ENCODE peak calls at places on chromosomes 7 and 10, in eight cellular contexts. C, M, A, X, F, N, S and O are unnamed samples.

GRCh38 chr10:96752380-96752779 is 32.1 kb upstream of the PIK3AP1 start:
- DNase-seq in M (no peak), C (no peak), S (no peak), X (no peak), F (no peak), A (no peak), N (no peak), O (no peak)

GRCh38 chr10:79435271-79436065 is 10.0 kb downstream of the ZCCHC24 start:
- DNase-seq in M (no peak), S (no peak), X (no peak), A (no peak), C (no peak), F (no peak), N (peak), O (no peak)

GRCh38 chr10:86594535-86594934 is 59.8 kb upstream of the OPN4 start:
- DNase-seq in M (no peak), S (no peak), N (no peak), F (no peak), X (no peak), C (no peak), A (no peak), O (no peak)

GRCh38 chr10:91672021-91672608 is 39.2 kb upstream of the PPP1R3C start:
- DNase-seq in M (peak), S (no peak), N (no peak), X (peak), F (no peak), C (no peak), A (no peak), O (peak)

GRCh38 chr10:59362991-59363390 is 642 bp upstream of the FAM13C start:
- DNase-seq in S (peak), M (peak), C (peak), F (peak), X (peak), A (peak), N (peak), O (peak)

GRCh38 chr10:112246-112645 is 23.0 kb upstream of the ZMYND11 start:
- DNase-seq in M (no peak), C (no peak), N (no peak), S (no peak), F (no peak), X (peak), A (no peak), O (no peak)

GRCh38 chr10:20963056-20963455 is 65.9 kb upstream of the NEBL start:
- DNase-seq in M (no peak), S (no peak), C (no peak), A (no peak), X (no peak), F (no peak), N (no peak), O (no peak)

GRCh38 chr10:122296363-122297120 is 25.4 kb downstream of the BTBD16 start:
- DNase-seq in S (no peak), X (no peak), M (no peak), A (no peak), C (no peak), F (no peak), N (no peak), O (no peak)

GRCh38 chr7:43077732-43078391 is 34.6 kb upstream of the HECW1 start:
- DNase-seq in S (peak), F (no peak), A (peak), X (no peak), N (no peak), M (peak), C (peak), O (no peak)

GRCh38 chr10:22652988-22653431 is 61.4 kb downstream of the PIP4K2A start:
- DNase-seq in N (no peak), X (no peak), S (no peak), A (no peak), C (no peak), F (no peak), M (no peak), O (no peak)

GRCh38 chr10:102274062-102274461 is 28.7 kb downstream of the GBF1 start:
- DNase-seq in M (no peak), C (no peak), S (no peak), F (no peak), A (no peak), X (no peak), N (no peak), O (no peak)

GRCh38 chr10:4767033-4767814 is 58.8 kb upstream of the AKR1E2 start:
- DNase-seq in C (no peak), N (no peak), S (peak), A (peak), X (no peak), F (no peak), M (no peak), O (no peak)

GRCh38 chr7:5433181-5433580 is 9.5 kb upstream of the TNRC18 start:
- DNase-seq in S (no peak), A (no peak), C (no peak), M (no peak), F (no peak), N (no peak), X (no peak), O (no peak)

GRCh38 chr7:155248366-155248756 is 49.3 kb upstream of the INSIG1 start:
- DNase-seq in S (no peak), C (no peak), N (no peak), X (no peak), M (no peak), A (no peak), F (no peak), O (no peak)

GRCh38 chr10:24209946-24210491 is 1.1 kb downstream of the KIAA1217 start:
- DNase-seq in S (peak), A (peak), F (no peak), M (no peak), X (peak), C (no peak), N (no peak), O (no peak)

GRCh38 chr10:24213881-24214280 is 4.9 kb downstream of the KIAA1217 start:
- DNase-seq in X (no peak), M (no peak), F (no peak), N (no peak), S (no peak), C (no peak), A (no peak), O (no peak)

GRCh38 chr10:24215603-24216002 is 6.7 kb downstream of the KIAA1217 start:
- DNase-seq in S (no peak), N (no peak), F (no peak), A (no peak), M (no peak), C (no peak), X (no peak), O (no peak)

GRCh38 chr10:24215193-24215592 is 6.3 kb downstream of the KIAA1217 start:
- DNase-seq in M (no peak), F (no peak), X (no peak), A (no peak), C (no peak), S (no peak), N (no peak), O (no peak)

GRCh38 chr10:24214762-24215161 is 5.8 kb downstream of the KIAA1217 start:
- DNase-seq in M (no peak), A (no peak), X (no peak), C (no peak), N (no peak), F (no peak), S (no peak), O (no peak)
- TF ChIP-seq CTCF in M (no peak), A (no peak), X (no peak), C (no peak), N (no peak), F (no peak), S (no peak), O (no peak)

GRCh38 chr7:105876964-105877601 is 684 bp upstream of the ATXN7L1 start:
- DNase-seq in A (peak), X (peak), M (peak), N (peak), F (peak), C (peak), S (peak), O (peak)
- TF ChIP-seq CTCF in A (no peak), X (peak), M (no peak), N (no peak), F (no peak), C (no peak), S (no peak), O (no peak)

DNA sequence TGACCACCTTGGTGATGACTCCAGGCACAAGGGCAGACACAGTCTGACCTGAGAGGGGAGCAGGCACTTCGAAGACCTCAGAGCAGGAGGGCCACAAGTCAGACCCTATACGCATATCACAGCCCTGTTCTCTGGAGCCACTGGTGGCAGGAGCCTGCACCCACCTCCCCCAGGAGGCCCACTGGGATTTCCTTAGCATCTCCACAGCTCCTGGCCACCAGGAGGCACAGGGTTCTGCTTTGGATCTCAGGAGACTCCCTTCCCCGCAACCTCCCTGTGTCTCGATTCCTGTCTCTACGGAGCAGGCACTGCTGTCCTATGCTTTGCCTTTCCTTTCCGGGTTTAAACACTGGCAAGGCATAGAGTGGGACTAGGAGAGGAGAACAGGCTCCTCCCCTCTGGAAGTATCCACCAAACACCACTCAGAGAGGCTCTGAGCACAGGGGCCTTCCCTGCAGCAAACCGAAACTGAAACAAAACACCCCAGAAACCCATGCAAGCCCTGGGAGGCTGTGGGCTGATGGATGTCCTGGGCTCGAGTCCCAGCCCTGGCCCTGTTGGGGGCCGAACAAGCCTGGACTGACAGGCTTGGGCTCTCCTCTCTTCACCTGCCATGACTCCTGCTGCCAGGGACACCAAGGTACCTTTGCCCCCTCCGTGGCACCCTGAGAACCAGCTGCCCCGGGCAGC is 166.3 kb downstream of the NEURL1 start:
- DNase-seq in N (peak), S (peak), F (no peak), M (peak), A (peak), X (no peak), C (peak), O (no peak)
- TF ChIP-seq CTCF in N (no peak), S (no peak), F (no peak), M (no peak), A (no peak), X (peak), C (no peak), O (no peak)

GRCh38 chr7:132790104-132790503 is 213.8 kb upstream of the PLXNA4 start:
- DNase-seq in F (no peak), C (no peak), M (no peak), S (no peak), A (no peak), X (no peak), N (no peak), O (no peak)

GRCh38 chr7:132793474-132793873 is 217.2 kb upstream of the PLXNA4 start:
- DNase-seq in N (no peak), C (no peak), X (no peak), S (no peak), F (no peak), A (no peak), M (no peak), O (no peak)

GRCh38 chr7:132785861-132786260 is 209.6 kb upstream of the PLXNA4 start:
- DNase-seq in X (no peak), A (no peak), F (no peak), C (no peak), N (no peak), S (no peak), M (peak), O (no peak)

GRCh38 chr7:132791036-132791435 is 214.8 kb upstream of the PLXNA4 start:
- DNase-seq in C (no peak), M (no peak), F (no peak), S (no peak), N (no peak), A (no peak), X (no peak), O (no peak)

GRCh38 chr7:132789281-132789680 is 213.0 kb upstream of the PLXNA4 start:
- DNase-seq in S (no peak), F (no peak), X (no peak), C (no peak), M (no peak), A (no peak), N (no peak), O (no peak)
- TF ChIP-seq CTCF in S (no peak), F (no peak), X (no peak), C (no peak), M (no peak), A (no peak), N (no peak), O (no peak)